ENCODE peak calls at places on chromosomes 11 and 22, in six cellular contexts. P is H1, I is K562, C is HepG2, U is A549, N is GM12878. H is an unnamed sample.

GRCh38 chr11:128336203-128336602 is 251.2 kb downstream of the ETS1 start:
- DNase-seq in P (no peak), I (no peak), C (peak; percentile 44), U (no peak), N (no peak), H (no peak)

GRCh38 chr11:104728927-104729326 is 169.3 kb downstream of the CASP12 start:
- DNase-seq in P (no peak), I (no peak), C (no peak), U (no peak), N (no peak), H (no peak)

GRCh38 chr11:120211522-120212258 is 858 bp downstream of the OAF start:
- DNase-seq in P (no peak), I (no peak), C (no peak), U (no peak), N (no peak), H (no peak)

GRCh38 chr22:26892401-26893033 is 235.1 kb downstream of the MIAT start:
- DNase-seq in P (no peak), I (no peak), C (no peak), U (no peak), N (no peak), H (no peak)

GRCh38 chr11:114321621-114322257 is 25.5 kb downstream of the NNMT start:
- DNase-seq in P (no peak), I (no peak), C (no peak), U (no peak), N (no peak), H (no peak)

GRCh38 chr11:38687008-38687407 is 2089.0 kb upstream of the RAG2 start:
- DNase-seq in P (no peak), I (no peak), C (no peak), U (no peak), N (no peak), H (no peak)

GRCh38 chr11:102241026-102241425 is 76.3 kb upstream of the BIRC3 start:
- DNase-seq in P (no peak), I (no peak), C (no peak), U (no peak), N (no peak), H (no peak)

GRCh38 chr11:128701086-128701485 is 7.2 kb downstream of the FLI1 start:
- DNase-seq in P (no peak), I (no peak), C (no peak), U (no peak), N (no peak), H (no peak)

GRCh38 chr11:6505577-6506240 is 8.6 kb downstream of the DNHD1 start:
- DNase-seq in P (no peak), I (peak; percentile 36), C (peak; percentile 25), U (peak; percentile 43), N (no peak), H (peak; percentile 62)

GRCh38 chr11:109421981-109422590 is at the start of gene C11orf87:
- DNase-seq in P (peak; percentile 23), I (no peak), C (no peak), U (no peak), N (no peak), H (peak; percentile 66)

GRCh38 chr22:28933321-28933720 is 49.9 kb downstream of the ZNRF3 start:
- DNase-seq in P (no peak), I (no peak), C (peak; percentile 76), U (no peak), N (no peak), H (no peak)

GRCh38 chr11:124415356-124415923 is 9.2 kb downstream of the OR8B4 start:
- DNase-seq in P (no peak), I (peak; percentile 29), C (peak; percentile 37), U (peak; percentile 10), N (no peak), H (no peak)

GRCh38 chr11:122850076-122850631 is 11.9 kb downstream of the CRTAM start:
- DNase-seq in P (no peak), I (no peak), C (no peak), U (no peak), N (no peak), H (no peak)

GRCh38 chr11:15819679-15820286 is 536.6 kb downstream of the SOX6 start:
- DNase-seq in P (peak; percentile 25), I (peak; percentile 63), C (peak; percentile 46), U (peak; percentile 41), N (no peak), H (no peak)

GRCh38 chr22:35684270-35684700 is 33.4 kb upstream of the APOL5 start:
- DNase-seq in P (no peak), I (no peak), C (peak; percentile 19), U (no peak), N (no peak), H (no peak)

GRCh38 chr22:33952776-33953175 is 32.5 kb upstream of the LARGE1 start:
- DNase-seq in P (no peak), I (no peak), C (no peak), U (no peak), N (no peak), H (no peak)

GRCh38 chr11:130816516-130816915 is 99.8 kb downstream of the SNX19 start:
- DNase-seq in P (no peak), I (no peak), C (no peak), U (no peak), N (no peak), H (no peak)

GRCh38 chr11:75539459-75540022 is 13.8 kb upstream of the GDPD5 start:
- DNase-seq in P (no peak), I (no peak), C (no peak), U (no peak), N (no peak), H (no peak)

GRCh38 chr11:85783758-85784157 is 27.2 kb downstream of the SYTL2 start:
- DNase-seq in P (no peak), I (no peak), C (no peak), U (no peak), N (no peak), H (no peak)

GRCh38 chr11:32333335-32333991 is 101.9 kb downstream of the WT1 start:
- DNase-seq in P (peak; percentile 38), I (no peak), C (no peak), U (peak; percentile 73), N (no peak), H (peak; percentile 56)

GRCh38 chr11:17161515-17161914 is 46.3 kb downstream of the PIK3C2A start:
- DNase-seq in P (no peak), I (no peak), C (no peak), U (no peak), N (no peak), H (no peak)

GRCh38 chr11:129453293-129453721 is 77.7 kb downstream of the BARX2 start:
- DNase-seq in P (no peak), I (no peak), C (no peak), U (no peak), N (no peak), H (no peak)

GRCh38 chr11:104705475-104706195 is 192.6 kb downstream of the CASP12 start:
- DNase-seq in P (no peak), I (no peak), C (no peak), U (no peak), N (peak; percentile 59), H (no peak)

GRCh38 chr11:61728940-61729219 is 23.6 kb upstream of the MYRF start:
- DNase-seq in P (no peak), I (no peak), C (no peak), U (peak; percentile 80), N (no peak), H (no peak)

GRCh38 chr11:43924112-43924855 is 18.2 kb upstream of the C11orf96 start:
- DNase-seq in P (no peak), I (no peak), C (no peak), U (no peak), N (no peak), H (peak; percentile 55)

GRCh38 chr11:31809543-31809856 is 1.6 kb downstream of the PAX6 start:
- DNase-seq in P (no peak), I (no peak), C (no peak), U (no peak), N (no peak), H (no peak)

GRCh38 chr11:121441533-121441932 is 10.6 kb upstream of the SORL1 start:
- DNase-seq in P (no peak), I (no peak), C (no peak), U (no peak), N (no peak), H (no peak)
- TF ChIP-seq CHD2 in P (no peak), I (no peak), C (no peak), U (no peak), N (no peak), H (no peak)

DNA sequence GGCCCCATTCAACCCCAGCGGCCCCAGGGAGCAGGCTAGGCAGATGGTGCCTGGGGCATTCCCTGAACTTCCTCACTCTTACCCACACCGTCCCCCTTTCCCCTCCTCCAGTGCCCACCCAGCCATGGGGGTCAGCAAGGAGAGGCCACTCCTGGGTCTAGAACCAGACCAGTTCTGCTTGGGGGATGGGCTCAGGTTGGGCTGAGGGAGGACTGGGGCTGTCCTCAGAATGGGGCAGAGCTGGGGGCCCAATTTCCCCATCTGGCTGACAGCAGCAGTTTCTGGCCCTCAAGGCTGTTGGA is 12.4 kb downstream of the SCYL1 start:
- DNase-seq in P (no peak), I (no peak), C (no peak), U (no peak), N (no peak), H (no peak)
- TF ChIP-seq MAX in P (no peak), I (no peak), C (no peak), U (no peak), N (no peak), H (no peak)

GRCh38 chr22:37806409-37807338 is 1.1 kb upstream of the GCAT start:
- DNase-seq in P (no peak), I (no peak), C (peak; percentile 34), U (no peak), N (no peak), H (peak; percentile 28)
- TF ChIP-seq CHD2 in P (no peak), I (no peak), C (no peak), U (no peak), N (no peak), H (no peak)

DNA sequence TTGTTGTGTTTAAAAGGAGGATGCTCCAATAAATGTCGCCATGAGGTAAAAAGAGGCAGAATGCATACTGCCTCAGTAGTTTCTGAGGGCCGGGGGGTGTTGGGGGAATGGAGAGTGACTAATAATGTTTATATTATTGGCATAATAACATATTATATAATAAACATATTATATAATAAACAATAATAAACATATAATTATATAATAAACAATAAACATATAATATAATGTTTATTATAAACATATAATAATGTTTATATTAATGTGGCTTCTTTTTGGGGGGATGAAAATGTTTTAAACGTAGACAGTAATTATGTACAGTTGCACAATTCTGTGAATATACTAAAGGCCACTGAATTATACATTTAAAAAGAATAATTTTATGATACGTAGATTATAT is 35.6 kb downstream of the TRIM66 start:
- DNase-seq in P (no peak), I (no peak), C (no peak), U (no peak), N (no peak), H (no peak)
- TF ChIP-seq MAX in P (no peak), I (no peak), C (no peak), U (no peak), N (no peak), H (no peak)

GRCh38 chr11:68812526-68812925 is 29.2 kb downstream of the CPT1A start:
- DNase-seq in P (no peak), I (no peak), C (no peak), U (no peak), N (no peak), H (no peak)
- TF ChIP-seq CHD2 in P (no peak), I (no peak), C (no peak), U (no peak), N (no peak), H (no peak)

H was measured in SK-N-SH.